ENCODE peak calls at places on chromosomes 5 and 9, in eight cellular contexts. U, V, B, T, L, E, Q and F are unnamed samples.

GRCh38 chr9:124810513-124811355 is 33.8 kb downstream of the OLFML2A start:
- DNase-seq in U (no peak), V (peak), B (no peak), T (no peak), L (no peak), E (no peak), Q (peak), F (no peak)

GRCh38 chr5:113199122-113199905 is 222.7 kb downstream of the DCP2 start:
- DNase-seq in U (no peak), V (peak), B (no peak), T (no peak), L (no peak), E (no peak), Q (peak), F (no peak)

GRCh38 chr5:17340816-17341215 is 123.4 kb downstream of the BASP1 start:
- DNase-seq in U (no peak), V (peak), B (no peak), T (no peak), L (no peak), E (no peak), Q (peak), F (no peak)

GRCh38 chr9:13386935-13387667 is 107.6 kb upstream of the MPDZ start:
- DNase-seq in U (no peak), V (peak), B (no peak), T (no peak), L (no peak), E (no peak), Q (peak), F (no peak)

GRCh38 chr9:2157277-2158105 is 142.3 kb downstream of the SMARCA2 start:
- DNase-seq in U (no peak), V (peak), B (peak), T (peak), L (peak), E (no peak), Q (peak), F (no peak)

GRCh38 chr5:142095651-142096330 is 12.8 kb upstream of the NDFIP1 start:
- DNase-seq in U (no peak), V (no peak), B (no peak), T (peak), L (no peak), E (no peak), Q (no peak), F (no peak)

GRCh38 chr9:107975426-107976010 is 485.9 kb upstream of the KLF4 start:
- DNase-seq in U (no peak), V (no peak), B (no peak), T (no peak), L (no peak), E (no peak), Q (no peak), F (no peak)

GRCh38 chr5:21834863-21835262 is 1018.3 kb downstream of the CDH12 start:
- DNase-seq in U (no peak), V (no peak), B (no peak), T (no peak), L (no peak), E (no peak), Q (no peak), F (no peak)

GRCh38 chr5:147751156-147751830 is 31.2 kb downstream of the JAKMIP2 start:
- DNase-seq in U (peak), V (no peak), B (no peak), T (no peak), L (no peak), E (no peak), Q (no peak), F (no peak)

GRCh38 chr5:53578854-53579253 is 18.4 kb downstream of the NDUFS4 start:
- DNase-seq in U (no peak), V (no peak), B (no peak), T (no peak), L (no peak), E (no peak), Q (no peak), F (no peak)

GRCh38 chr9:138043411-138044345 is 166.1 kb downstream of the CACNA1B start:
- DNase-seq in U (no peak), V (no peak), B (no peak), T (no peak), L (no peak), E (peak), Q (peak), F (no peak)

GRCh38 chr5:170573119-170573518 is 69.3 kb downstream of the KCNIP1 start:
- DNase-seq in U (no peak), V (no peak), B (no peak), T (no peak), L (no peak), E (no peak), Q (no peak), F (no peak)

GRCh38 chr5:133754575-133755169 is 142.3 kb upstream of the FSTL4 start:
- DNase-seq in U (no peak), V (peak), B (no peak), T (peak), L (peak), E (no peak), Q (no peak), F (peak)

GRCh38 chr5:123937230-123937629 is 425.3 kb downstream of the CSNK1G3 start:
- DNase-seq in U (no peak), V (peak), B (no peak), T (peak), L (peak), E (no peak), Q (no peak), F (no peak)

GRCh38 chr9:113781381-113781780 is 94.7 kb upstream of the ZNF618 start:
- DNase-seq in U (no peak), V (no peak), B (no peak), T (no peak), L (no peak), E (no peak), Q (no peak), F (no peak)

GRCh38 chr9:93458702-93459101 is 5.3 kb upstream of the FAM120AOS start:
- DNase-seq in U (no peak), V (no peak), B (no peak), T (no peak), L (no peak), E (no peak), Q (no peak), F (no peak)

GRCh38 chr5:95984287-95984938 is 22.8 kb upstream of the ELL2 start:
- DNase-seq in U (no peak), V (peak), B (no peak), T (no peak), L (no peak), E (no peak), Q (no peak), F (no peak)

GRCh38 chr9:70392189-70392588 is 22.3 kb downstream of the KLF9 start:
- DNase-seq in U (no peak), V (no peak), B (no peak), T (peak), L (peak), E (no peak), Q (peak), F (no peak)

GRCh38 chr9:100714372-100715099 is 136.7 kb downstream of the CAVIN4 start:
- DNase-seq in U (peak), V (peak), B (no peak), T (peak), L (peak), E (no peak), Q (peak), F (peak)

GRCh38 chr9:82920154-82920553 is 142.8 kb downstream of the RASEF start:
- DNase-seq in U (no peak), V (no peak), B (no peak), T (no peak), L (no peak), E (no peak), Q (no peak), F (no peak)

GRCh38 chr5:31771500-31771899 is 132.6 kb downstream of the PDZD2 start:
- DNase-seq in U (no peak), V (no peak), B (no peak), T (no peak), L (no peak), E (no peak), Q (no peak), F (peak)

GRCh38 chr5:63439537-63439936 is 522.7 kb downstream of the HTR1A start:
- DNase-seq in U (no peak), V (no peak), B (no peak), T (no peak), L (no peak), E (no peak), Q (no peak), F (no peak)

GRCh38 chr9:107711528-107711927 is 222.0 kb upstream of the KLF4 start:
- DNase-seq in U (no peak), V (peak), B (peak), T (no peak), L (no peak), E (no peak), Q (peak), F (no peak)

GRCh38 chr5:145803072-145803471 is 32.1 kb downstream of the PRELID2 start:
- DNase-seq in U (no peak), V (no peak), B (no peak), T (no peak), L (no peak), E (no peak), Q (no peak), F (no peak)

GRCh38 chr5:64505769-64506566 is at the start of gene RGS7BP:
- DNase-seq in U (peak), V (peak), B (peak), T (no peak), L (no peak), E (no peak), Q (peak), F (peak)

GRCh38 chr9:7293091-7293490 is 506.5 kb downstream of the DMAC1 start:
- DNase-seq in U (no peak), V (no peak), B (no peak), T (no peak), L (no peak), E (no peak), Q (no peak), F (no peak)

GRCh38 chr5:392431-392988 is 50.5 kb upstream of the EXOC3 start:
- DNase-seq in U (no peak), V (peak), B (no peak), T (no peak), L (peak), E (no peak), Q (peak), F (peak)

GRCh38 chr5:173629628-173630027 is 13.2 kb upstream of the BOD1 start:
- DNase-seq in U (peak), V (no peak), B (no peak), T (no peak), L (peak), E (no peak), Q (peak), F (peak)

GRCh38 chr9:136089697-136090045 is 5.4 kb downstream of the NACC2 start:
- DNase-seq in U (no peak), V (peak), B (no peak), T (no peak), L (peak), E (no peak), Q (peak), F (no peak)

GRCh38 chr5:33008751-33009418 is 297.8 kb downstream of the NPR3 start:
- DNase-seq in U (no peak), V (no peak), B (no peak), T (no peak), L (no peak), E (no peak), Q (no peak), F (no peak)

GRCh38 chr9:121598167-121599000 is 53.0 kb upstream of the DAB2IP start:
- DNase-seq in U (peak), V (peak), B (peak), T (no peak), L (no peak), E (no peak), Q (peak), F (peak)
- TF ChIP-seq CTCF in U (peak), V (peak), B (peak), T (no peak), L (no peak), E (no peak), Q (peak), F (no peak)

GRCh38 chr5:91058155-91058554 is 325.0 kb downstream of the ARRDC3 start:
- DNase-seq in U (no peak), V (no peak), B (no peak), T (no peak), L (no peak), E (no peak), Q (no peak), F (no peak)
- TF ChIP-seq CTCF in U (no peak), V (no peak), B (no peak), T (no peak), L (no peak), E (no peak), Q (no peak), F (no peak)

DNA sequence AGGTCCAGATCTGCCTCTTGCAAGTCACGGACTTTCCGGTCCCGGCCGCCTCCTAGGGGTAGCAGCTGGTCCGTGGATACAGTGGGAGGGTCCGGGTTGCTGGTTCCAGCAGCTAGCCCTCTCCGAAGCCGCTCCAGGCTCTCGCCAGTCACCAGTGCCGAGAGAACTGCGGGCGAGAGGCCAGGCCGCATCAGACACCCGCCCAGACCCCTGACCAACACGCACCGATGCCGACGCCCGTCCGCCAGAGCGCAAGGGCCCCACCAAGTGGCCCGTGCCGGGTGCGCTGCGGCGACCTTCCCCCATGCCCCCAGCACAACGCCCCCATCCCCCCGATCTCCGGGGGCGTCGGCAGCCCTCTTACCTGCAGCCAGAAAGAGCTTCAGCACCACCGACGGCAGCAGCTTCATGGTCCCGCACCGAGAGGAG is 470 bp downstream of the HBEGF start:
- DNase-seq in U (peak), V (peak), B (peak), T (no peak), L (peak), E (peak), Q (peak), F (no peak)
- TF ChIP-seq CTCF in U (no peak), V (peak), B (no peak), T (no peak), L (no peak), E (no peak), Q (peak), F (peak)

DNA sequence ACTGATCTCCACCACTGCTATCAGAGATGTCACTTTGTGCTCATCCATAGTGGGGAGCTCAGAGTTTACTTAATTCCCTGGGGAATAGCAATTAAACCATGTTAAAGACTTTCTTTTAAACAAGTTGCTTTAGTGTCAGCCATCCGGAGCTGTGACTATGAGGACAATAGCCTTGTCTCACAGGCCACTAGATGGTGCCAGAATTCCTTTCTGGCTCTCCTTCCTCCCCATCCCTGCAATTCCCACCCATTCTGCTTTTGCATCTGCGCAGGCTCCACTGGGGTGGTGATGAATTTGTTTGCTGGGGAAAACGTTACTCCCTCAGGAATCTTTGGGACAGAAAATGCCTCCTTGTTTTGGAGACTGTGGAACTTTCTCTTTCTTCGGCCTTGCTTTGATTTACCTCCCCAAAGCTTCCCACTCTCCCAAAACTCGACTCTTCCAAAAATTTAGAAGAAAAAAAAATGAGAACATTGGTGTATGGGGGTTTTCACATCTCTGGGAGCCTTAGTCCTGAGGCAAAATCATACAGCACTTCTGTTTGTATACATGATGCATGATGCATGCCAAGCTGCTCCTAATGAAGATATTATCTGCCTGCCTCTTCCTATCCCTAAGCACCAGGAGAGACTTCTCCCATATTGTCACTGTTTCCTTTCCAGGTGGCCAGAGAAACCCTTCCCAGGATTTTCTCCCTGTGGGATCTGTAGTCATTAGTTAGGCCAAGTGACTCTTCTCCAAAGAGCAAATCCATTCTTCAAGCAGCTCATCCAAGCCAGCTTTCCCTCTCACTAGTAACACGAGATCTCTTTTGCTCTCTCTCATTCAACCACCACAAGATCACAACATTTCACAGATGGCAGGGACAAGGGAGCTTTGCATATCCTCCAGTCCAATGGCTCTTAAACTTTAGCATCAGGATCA is 466.1 kb downstream of the TLR4 start:
- DNase-seq in U (peak), V (no peak), B (no peak), T (no peak), L (peak), E (no peak), Q (peak), F (peak)
- TF ChIP-seq CTCF in U (peak), V (peak), B (no peak), T (no peak), L (peak), E (no peak), Q (peak), F (peak)

GRCh38 chr5:176593273-176593869 is 16.6 kb downstream of the GPRIN1 start:
- DNase-seq in U (no peak), V (no peak), B (no peak), T (no peak), L (no peak), E (no peak), Q (no peak), F (no peak)
- TF ChIP-seq CTCF in U (no peak), V (no peak), B (no peak), T (no peak), L (no peak), E (no peak), Q (no peak), F (no peak)

GRCh38 chr5:108917596-108917995 is 169.9 kb downstream of the FER start:
- DNase-seq in U (no peak), V (peak), B (no peak), T (no peak), L (no peak), E (no peak), Q (no peak), F (no peak)

GRCh38 chr5:108924457-108924961 is 176.8 kb downstream of the FER start:
- DNase-seq in U (no peak), V (no peak), B (no peak), T (no peak), L (peak), E (no peak), Q (no peak), F (no peak)

GRCh38 chr5:108925073-108925472 is 177.4 kb downstream of the FER start:
- DNase-seq in U (no peak), V (no peak), B (no peak), T (no peak), L (no peak), E (no peak), Q (no peak), F (no peak)

GRCh38 chr5:108919591-108920326 is 172.1 kb downstream of the FER start:
- DNase-seq in U (no peak), V (no peak), B (no peak), T (no peak), L (peak), E (no peak), Q (no peak), F (peak)
- TF ChIP-seq CTCF in U (peak), V (peak), B (no peak), T (peak), L (peak), E (no peak), Q (peak), F (peak)

GRCh38 chr9:91008568-91008967 is 206.9 kb downstream of the SYK start:
- DNase-seq in U (no peak), V (no peak), B (no peak), T (no peak), L (no peak), E (no peak), Q (peak), F (no peak)

GRCh38 chr9:91004992-91005391 is 203.4 kb downstream of the SYK start:
- DNase-seq in U (no peak), V (no peak), B (no peak), T (no peak), L (peak), E (no peak), Q (no peak), F (no peak)

GRCh38 chr9:91006046-91006445 is 204.4 kb downstream of the SYK start:
- DNase-seq in U (no peak), V (no peak), B (no peak), T (no peak), L (no peak), E (no peak), Q (no peak), F (no peak)

GRCh38 chr9:91001146-91001611 is 199.6 kb downstream of the SYK start:
- DNase-seq in U (no peak), V (peak), B (no peak), T (no peak), L (no peak), E (no peak), Q (no peak), F (no peak)

DNA sequence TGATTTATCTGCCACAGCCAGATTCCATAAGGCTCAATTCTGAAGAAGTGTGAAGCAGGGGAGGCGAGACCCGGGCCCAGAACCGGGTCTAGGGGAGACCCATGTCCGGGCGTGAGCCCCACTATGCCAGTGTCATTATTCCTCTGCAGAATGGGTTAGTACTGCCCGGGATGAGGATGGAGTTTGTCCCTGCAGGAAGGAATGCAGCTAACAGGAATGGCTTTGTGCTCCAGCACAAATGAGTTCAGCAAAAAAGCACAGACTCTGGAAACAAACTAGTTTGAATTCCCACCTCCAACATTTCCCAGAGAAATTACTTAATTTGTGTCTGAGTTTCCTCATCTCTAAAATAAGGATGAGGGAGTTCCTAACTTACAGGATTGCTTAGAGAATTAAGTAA is 202.9 kb downstream of the SYK start:
- DNase-seq in U (no peak), V (no peak), B (no peak), T (no peak), L (no peak), E (no peak), Q (no peak), F (no peak)
- TF ChIP-seq CTCF in U (no peak), V (no peak), B (no peak), T (no peak), L (no peak), E (no peak), Q (peak), F (no peak)

DNA sequence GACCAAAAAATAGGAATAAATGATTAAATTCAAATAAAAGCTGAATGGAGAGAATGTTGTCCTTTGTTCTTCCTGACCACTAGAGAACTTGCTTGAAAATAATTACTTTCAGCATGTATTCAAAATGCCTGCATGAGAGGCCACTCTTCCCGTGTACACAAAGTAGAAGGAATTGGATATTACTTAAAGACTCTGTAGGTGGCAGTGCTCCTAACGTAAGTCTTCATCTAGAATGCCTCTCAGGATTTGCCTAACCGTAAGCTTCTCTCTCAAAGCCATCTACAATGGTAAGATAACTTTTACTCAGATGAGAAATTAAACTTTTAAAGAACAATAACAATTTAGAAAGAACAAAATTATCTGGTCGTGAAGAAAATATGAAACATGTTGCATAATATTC is 620.0 kb upstream of the CCNG1 start:
- DNase-seq in U (no peak), V (no peak), B (no peak), T (no peak), L (no peak), E (no peak), Q (no peak), F (no peak)
- TF ChIP-seq CTCF in U (no peak), V (no peak), B (no peak), T (no peak), L (no peak), E (no peak), Q (no peak), F (no peak)

DNA sequence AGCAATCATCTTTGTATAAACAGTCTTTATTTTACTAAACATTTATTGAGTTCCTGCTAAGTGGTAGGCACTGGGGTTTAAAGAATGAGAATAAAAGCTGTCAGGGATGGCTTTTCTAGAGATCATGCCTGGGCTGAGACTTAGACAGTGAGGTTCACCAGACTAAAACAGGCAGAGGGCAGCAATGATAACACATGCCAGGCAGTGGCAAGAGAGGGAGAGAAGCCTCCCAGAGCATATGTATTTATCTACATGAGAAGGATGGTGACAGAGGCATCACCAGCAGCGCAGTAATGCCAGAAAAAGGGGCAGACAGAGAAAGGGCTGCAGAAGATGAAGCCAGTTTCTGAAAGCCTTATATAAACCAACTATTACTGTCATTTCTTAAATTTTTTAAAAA is 121.0 kb upstream of the CCDC180 start:
- DNase-seq in U (no peak), V (no peak), B (no peak), T (no peak), L (no peak), E (no peak), Q (no peak), F (no peak)
- TF ChIP-seq CTCF in U (no peak), V (no peak), B (no peak), T (no peak), L (no peak), E (no peak), Q (no peak), F (no peak)